ENCODE peak calls at places on chromosomes 12 and 14, in eight cellular contexts. E is astrocyte of the hippocampus, T is T follicular helper cell, L is WTC11, A is GOT3, W is A172, G is aorta, Y is gastrocnemius medialis. B is an unnamed sample.

GRCh38 chr12:93733358-93733757 is 56.2 kb downstream of the CRADD start:
- DNase-seq in E (no peak), T (no peak), L (no peak), A (no peak), W (no peak), G (no peak), Y (no peak), B (no peak)

GRCh38 chr12:49740930-49741881 is at the start of gene TMBIM6:
- DNase-seq in E (peak), T (peak), L (peak), A (peak), W (peak), G (peak), Y (peak), B (peak)

GRCh38 chr14:103910262-103910935 is 17.9 kb upstream of the TDRD9 start:
- DNase-seq in E (peak), T (peak), L (peak), A (no peak), W (peak), G (peak), Y (peak), B (peak)

GRCh38 chr12:51196547-51196946 is 21.3 kb downstream of the POU6F1 start:
- DNase-seq in E (no peak), T (no peak), L (no peak), A (no peak), W (no peak), G (no peak), Y (no peak), B (no peak)

GRCh38 chr12:67042697-67043131 is 226.4 kb upstream of the CAND1 start:
- DNase-seq in E (peak), T (no peak), L (peak), A (no peak), W (peak), G (no peak), Y (no peak), B (no peak)

GRCh38 chr12:95608252-95609033 is 57.2 kb upstream of the USP44 start:
- DNase-seq in E (peak), T (no peak), L (peak), A (no peak), W (peak), G (peak), Y (peak), B (no peak)

GRCh38 chr12:53733051-53733812 is 6.0 kb upstream of the CALCOCO1 start:
- DNase-seq in E (peak), T (no peak), L (no peak), A (no peak), W (peak), G (no peak), Y (no peak), B (no peak)

GRCh38 chr14:94771191-94771905 is 1.4 kb upstream of the GSC start:
- DNase-seq in E (peak), T (no peak), L (peak), A (no peak), W (no peak), G (no peak), Y (no peak), B (no peak)

GRCh38 chr14:21287166-21287565 is 7.3 kb downstream of the RPGRIP1 start:
- DNase-seq in E (no peak), T (no peak), L (no peak), A (no peak), W (no peak), G (no peak), Y (no peak), B (no peak)

GRCh38 chr14:105180598-105181528 is at the start of gene NUDT14:
- DNase-seq in E (peak), T (peak), L (peak), A (no peak), W (no peak), G (peak), Y (peak), B (peak)